ENCODE peak calls at places on chromosomes 12 and 14, in eight cellular contexts. Q is endothelial cell; W is mucosa of descending colon; O is left ventricle myocardium inferior; S is fibroblast of mammary gland; K is PC-3; H is esophagus squamous epithelium; D is CD8-positive, alpha-beta T cell. B is an unnamed sample.

GRCh38 chr14:61923348-61923747 is 161.1 kb downstream of the SNAPC1 start:
- DNase-seq in Q (no peak), W (no peak), O (no peak), S (peak), K (peak), H (no peak), D (no peak), B (no peak)

GRCh38 chr14:103207038-103207403 is 83.8 kb downstream of the TNFAIP2 start:
- DNase-seq in Q (no peak), W (peak), O (peak), S (peak), K (no peak), H (no peak), D (no peak), B (no peak)

GRCh38 chr12:570949-571794 is 92.1 kb downstream of the NINJ2 start:
- DNase-seq in Q (no peak), W (peak), O (peak), S (peak), K (peak), H (no peak), D (no peak), B (peak)

GRCh38 chr14:100840286-100840685 is 14.4 kb downstream of the MEG3 start:
- DNase-seq in Q (no peak), W (no peak), O (no peak), S (no peak), K (no peak), H (no peak), D (no peak), B (no peak)

GRCh38 chr12:110502449-110502738 is 263 bp downstream of the RAD9B start:
- DNase-seq in Q (no peak), W (no peak), O (no peak), S (no peak), K (no peak), H (no peak), D (no peak), B (no peak)

GRCh38 chr12:46269429-46270241 is 792 bp upstream of the SLC38A1 start:
- DNase-seq in Q (peak), W (peak), O (no peak), S (peak), K (peak), H (no peak), D (peak), B (peak)

GRCh38 chr14:60777856-60778578 is 43.5 kb downstream of the MNAT1 start:
- DNase-seq in Q (no peak), W (no peak), O (no peak), S (peak), K (peak), H (no peak), D (no peak), B (no peak)

GRCh38 chr14:86911506-86911905 is 1081.5 kb downstream of the GALC start:
- DNase-seq in Q (no peak), W (no peak), O (no peak), S (no peak), K (no peak), H (no peak), D (no peak), B (no peak)

GRCh38 chr14:57205953-57206352 is 62.8 kb downstream of the EXOC5 start:
- DNase-seq in Q (no peak), W (no peak), O (no peak), S (no peak), K (no peak), H (no peak), D (no peak), B (no peak)

GRCh38 chr12:105705765-105706164 is 375.3 kb downstream of the C12orf75 start:
- DNase-seq in Q (peak), W (no peak), O (no peak), S (peak), K (peak), H (no peak), D (no peak), B (no peak)

GRCh38 chr14:65414961-65415589 is 2.5 kb downstream of the FUT8 start:
- DNase-seq in Q (no peak), W (no peak), O (no peak), S (peak), K (peak), H (no peak), D (no peak), B (no peak)

DNA sequence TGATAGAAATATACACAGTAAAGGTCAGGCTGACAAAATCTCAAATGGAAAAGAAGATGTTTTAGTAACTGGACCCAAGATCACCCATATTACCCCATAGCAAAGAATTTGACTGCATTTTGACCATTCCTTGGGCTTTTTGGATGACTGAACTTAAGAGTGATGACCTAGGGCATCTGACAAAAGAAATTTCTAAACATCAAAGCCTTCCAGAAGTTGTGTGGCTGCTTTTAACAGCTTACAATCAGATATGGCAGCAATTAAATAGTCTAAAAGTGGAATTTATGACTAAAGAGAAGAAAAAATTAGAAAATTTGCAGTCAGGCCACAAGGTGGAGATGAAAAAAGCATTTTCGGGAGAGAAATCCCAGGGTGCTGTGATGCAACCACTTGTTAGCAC is 563.0 kb downstream of the RERGL start:
- DNase-seq in Q (no peak), W (no peak), O (no peak), S (no peak), K (no peak), H (no peak), D (no peak), B (no peak)
- TF ChIP-seq CTCF in Q (no peak), W (no peak), O (no peak), S (no peak), K (no peak), H (no peak), D (no peak), B (no peak)

GRCh38 chr14:88129306-88130056 is 124.5 kb downstream of the GPR65 start:
- DNase-seq in Q (no peak), W (no peak), O (no peak), S (peak), K (peak), H (no peak), D (no peak), B (no peak)
- TF ChIP-seq CTCF in Q (no peak), W (no peak), O (peak), S (peak), K (peak), H (no peak), D (no peak), B (no peak)

GRCh38 chr12:70724444-70724843 is 87.2 kb upstream of the PTPRB start:
- DNase-seq in Q (no peak), W (no peak), O (no peak), S (peak), K (peak), H (no peak), D (no peak), B (no peak)
- TF ChIP-seq CTCF in Q (peak), W (no peak), O (peak), S (peak), K (peak), H (no peak), D (no peak), B (no peak)

GRCh38 chr12:55737581-55738112 is 5.3 kb upstream of the GDF11 start:
- DNase-seq in Q (no peak), W (no peak), O (no peak), S (no peak), K (no peak), H (no peak), D (no peak), B (no peak)
- TF ChIP-seq CTCF in Q (no peak), W (no peak), O (no peak), S (no peak), K (no peak), H (no peak), D (peak), B (no peak)

DNA sequence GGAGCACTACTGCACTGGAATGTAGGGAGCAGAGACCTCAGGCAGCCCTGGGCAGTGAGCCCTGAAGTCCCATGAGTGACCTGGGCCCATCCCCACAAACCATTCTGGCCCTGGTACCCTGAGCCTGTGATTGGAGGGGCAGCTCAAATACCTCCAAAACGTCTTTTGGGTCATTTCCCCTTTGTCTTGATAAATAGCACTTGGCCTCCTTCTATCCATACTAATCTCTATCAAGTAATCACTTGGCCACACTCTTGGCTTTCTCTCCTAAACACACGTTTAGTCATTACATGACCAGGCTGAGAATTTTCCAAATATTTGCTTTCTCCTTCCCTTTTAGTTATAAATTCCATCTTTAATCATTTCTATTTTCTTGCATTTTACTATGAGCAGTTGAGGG is 91.3 kb downstream of the RPAP3 start:
- DNase-seq in Q (no peak), W (no peak), O (no peak), S (no peak), K (no peak), H (no peak), D (no peak), B (no peak)
- TF ChIP-seq CTCF in Q (no peak), W (no peak), O (no peak), S (no peak), K (no peak), H (no peak), D (no peak), B (no peak)

DNA sequence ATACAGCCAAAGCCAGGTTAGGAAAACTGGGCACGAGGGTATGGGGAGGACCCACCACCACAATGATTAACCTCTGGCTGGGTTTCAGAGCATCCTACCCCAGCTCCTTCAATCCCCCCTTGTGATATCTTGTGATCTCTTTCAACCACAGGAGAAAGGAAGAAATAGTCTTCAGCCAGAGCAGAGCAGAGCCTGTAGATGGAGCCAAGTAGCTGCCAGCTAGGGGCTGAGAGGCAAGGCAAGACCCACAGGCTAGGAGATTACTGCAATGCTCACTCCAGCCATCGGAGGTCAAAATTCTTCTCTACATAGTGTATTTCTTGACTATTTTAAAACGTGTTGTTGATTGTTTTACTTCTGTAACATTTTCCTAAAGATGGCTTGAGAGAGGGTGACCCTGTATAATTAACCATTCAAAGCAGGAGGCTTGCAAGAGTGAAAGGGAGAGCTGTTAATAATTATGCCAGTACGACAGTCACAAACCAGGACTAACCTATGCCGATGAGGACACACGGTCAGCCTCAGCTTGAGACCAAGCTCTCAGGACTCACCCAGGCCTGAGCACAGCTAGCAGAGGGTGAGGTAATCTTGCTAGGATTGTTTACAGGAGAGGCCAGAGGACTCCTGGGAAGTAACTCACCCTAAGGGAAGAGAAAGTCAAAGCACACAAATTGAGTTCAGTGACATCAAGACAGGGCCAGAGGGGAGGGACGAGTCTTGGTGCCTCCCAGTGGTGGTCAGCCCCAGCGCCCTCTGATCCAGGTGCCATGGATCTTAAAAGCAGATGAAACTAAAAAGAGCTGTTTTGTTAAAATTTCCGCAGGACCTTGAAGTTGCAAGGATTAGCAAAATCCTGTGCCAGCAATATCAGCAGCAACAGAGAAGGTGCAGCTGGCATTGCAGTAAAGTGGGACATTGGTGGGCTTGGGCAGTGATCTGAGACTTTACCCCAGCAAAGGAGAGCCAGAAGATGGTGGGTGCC is 29.8 kb upstream of the CDKN3 start:
- DNase-seq in Q (peak), W (no peak), O (no peak), S (peak), K (peak), H (no peak), D (no peak), B (no peak)
- TF ChIP-seq CTCF in Q (no peak), W (peak), O (peak), S (peak), K (peak), H (no peak), D (peak), B (no peak)

GRCh38 chr14:90815817-90816662 is at the start of gene TTC7B:
- DNase-seq in Q (peak), W (no peak), O (peak), S (no peak), K (peak), H (no peak), D (no peak), B (peak)
- TF ChIP-seq CTCF in Q (no peak), W (peak), O (peak), S (no peak), K (no peak), H (no peak), D (no peak), B (no peak)

DNA sequence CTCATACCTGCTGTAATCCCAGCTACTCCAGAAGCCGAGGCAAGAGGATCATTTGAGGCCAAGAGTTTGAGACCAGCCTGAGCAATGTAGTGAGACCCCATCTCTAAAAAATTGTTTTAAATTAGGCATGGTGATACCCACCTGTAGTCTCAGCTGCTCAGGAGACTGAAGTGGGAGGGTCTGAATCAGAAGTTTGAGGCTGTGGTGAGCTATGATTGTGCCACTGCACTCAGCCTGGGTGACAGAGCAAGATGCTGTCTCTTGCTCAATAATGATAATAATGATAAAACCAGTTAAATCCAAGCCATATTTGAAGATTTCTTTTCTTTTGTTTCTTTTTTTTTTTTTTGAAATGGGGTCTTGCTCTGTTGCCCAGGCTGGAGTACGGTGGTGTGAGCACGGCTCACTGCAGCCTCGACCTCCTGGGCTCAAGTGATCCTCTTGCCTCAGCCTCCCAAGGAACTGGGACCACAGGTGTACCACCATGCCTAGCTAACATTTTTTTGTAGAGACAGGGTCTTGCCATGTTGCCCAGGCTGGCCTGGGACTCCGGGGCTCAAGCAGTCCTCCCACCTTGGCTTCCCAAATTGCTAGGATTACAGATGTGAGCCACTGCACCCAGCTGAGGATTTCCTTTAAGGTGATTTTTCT is 12.8 kb downstream of the PSMA6 start:
- DNase-seq in Q (no peak), W (no peak), O (no peak), S (no peak), K (no peak), H (no peak), D (no peak), B (no peak)
- TF ChIP-seq CTCF in Q (no peak), W (no peak), O (no peak), S (no peak), K (no peak), H (no peak), D (no peak), B (no peak)

DNA sequence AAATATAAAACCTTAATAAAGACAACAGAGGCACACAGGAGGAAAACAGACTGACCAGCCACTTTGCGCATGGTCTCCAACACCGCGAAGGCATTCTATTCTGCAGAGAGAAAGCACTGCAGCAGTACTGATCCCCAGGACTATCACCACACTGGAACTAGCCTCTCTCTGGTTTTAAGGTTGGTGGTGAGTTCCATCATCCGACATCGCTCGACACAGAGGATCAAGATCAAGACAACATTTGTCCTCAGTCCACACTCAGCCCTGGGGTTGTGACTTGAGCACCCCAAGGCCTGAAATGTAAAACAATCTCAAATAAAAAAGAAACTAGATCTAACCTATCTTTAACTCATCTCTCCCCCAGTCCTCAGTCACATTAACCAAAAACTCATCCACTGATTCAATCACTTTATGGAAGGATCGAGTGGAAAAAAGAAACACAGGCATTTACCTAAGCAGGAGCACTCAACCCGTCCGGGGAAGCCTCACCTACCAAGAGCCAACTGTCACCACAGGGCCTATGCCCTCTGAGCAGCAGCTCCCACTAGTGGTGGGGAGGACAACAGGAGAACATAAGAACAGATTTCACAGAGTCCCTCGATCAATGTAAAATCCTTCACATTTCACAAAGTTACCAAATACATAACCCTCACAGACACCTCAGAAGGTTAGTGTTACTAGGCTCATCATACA is 17.7 kb downstream of the STXBP6 start:
- DNase-seq in Q (no peak), W (no peak), O (no peak), S (no peak), K (no peak), H (no peak), D (no peak), B (no peak)
- TF ChIP-seq CTCF in Q (no peak), W (no peak), O (peak), S (peak), K (peak), H (no peak), D (no peak), B (no peak)